ENCODE peak calls at places on chromosomes 12 and 14, in six cellular contexts. R is Daoy; N is anterior cingulate cortex; E is HS-27A; K is IMR-90; G is activated T-helper 9 cell treated with anti-CD3 and anti-CD28 coated beads, Interleukin-2, amount 50 U/mL, for 16 hours. X is an unnamed sample.

GRCh38 chr12:105775351-105775750 is 363.4 kb downstream of the NUAK1 start:
- DNase-seq in G (no peak), R (no peak), E (peak), N (no peak), K (peak), X (no peak)

GRCh38 chr14:71163842-71164500 is 256.7 kb downstream of the PCNX1 start:
- DNase-seq in G (no peak), R (no peak), N (no peak), K (no peak), E (no peak), X (no peak)

GRCh38 chr12:84955298-84955697 is 42.7 kb upstream of the SLC6A15 start:
- DNase-seq in R (no peak), K (peak), E (no peak), G (no peak), N (no peak), X (no peak)

GRCh38 chr12:117125769-117126168 is 26.6 kb upstream of the TESC start:
- DNase-seq in G (no peak), E (no peak), K (no peak), N (no peak), R (no peak), X (no peak)

GRCh38 chr12:16946691-16947090 is 340.7 kb upstream of the LMO3 start:
- DNase-seq in R (no peak), N (no peak), K (no peak), E (no peak), G (no peak), X (no peak)

GRCh38 chr12:75876843-75877587 is 154.6 kb downstream of the PHLDA1 start:
- DNase-seq in G (no peak), K (no peak), R (no peak), N (no peak), E (no peak), X (no peak)

GRCh38 chr12:122852336-122853275 is 17.3 kb downstream of the HIP1R start:
- DNase-seq in R (no peak), N (peak), E (no peak), K (no peak), G (no peak), X (no peak)

GRCh38 chr12:132257206-132257954 is 72.0 kb downstream of the GALNT9 start:
- DNase-seq in R (no peak), E (no peak), K (no peak), N (no peak), G (no peak), X (no peak)

GRCh38 chr12:119728437-119728730 is 60.5 kb downstream of the PRKAB1 start:
- DNase-seq in G (no peak), N (no peak), E (no peak), K (no peak), R (no peak), X (no peak)

GRCh38 chr14:96479435-96480146 is 22.6 kb upstream of the PAPOLA start:
- DNase-seq in N (no peak), G (no peak), K (peak), E (no peak), R (no peak), X (no peak)

GRCh38 chr14:88616697-88617096 is 53.9 kb downstream of the ZC3H14 start:
- DNase-seq in N (no peak), R (no peak), G (no peak), K (no peak), E (no peak), X (no peak)

X was measured in T-helper 1 cell.